ENCODE peak calls at places on chromosomes 16 and 17, in eight cellular contexts. M is uterus; F is skeletal muscle cell; S is GM04504; O is type B pancreatic cell; D is effector memory CD8-positive, alpha-beta T cell; I is NCI-H345; Z is H54. N is an unnamed sample.

GRCh38 chr16:67052399-67052798 is 23.4 kb downstream of the CBFB start:
- DNase-seq in M (no peak), F (no peak), S (no peak), O (no peak), D (no peak), I (no peak), Z (no peak), N (no peak)

GRCh38 chr17:82019905-82020873 is 2.5 kb downstream of the CENPX start:
- DNase-seq in M (no peak), F (no peak), S (no peak), O (no peak), D (peak; percentile 58), I (peak; percentile 56), Z (peak; percentile 69), N (peak; percentile 57)

GRCh38 chr16:64416232-64417010 is 705.4 kb downstream of the CDH11 start:
- DNase-seq in M (no peak), F (no peak), S (no peak), O (no peak), D (no peak), I (no peak), Z (peak; percentile 4), N (no peak)

GRCh38 chr17:30964878-30965277 is 6.0 kb upstream of the RNF135 start:
- DNase-seq in M (no peak), F (no peak), S (no peak), O (no peak), D (no peak), I (no peak), Z (no peak), N (no peak)

GRCh38 chr16:17222756-17223411 is 247.9 kb downstream of the XYLT1 start:
- DNase-seq in M (no peak), F (no peak), S (no peak), O (no peak), D (no peak), I (no peak), Z (no peak), N (no peak)

GRCh38 chr17:41734949-41735313 is 488 bp upstream of the HAP1 start:
- DNase-seq in M (no peak), F (no peak), S (no peak), O (no peak), D (no peak), I (no peak), Z (no peak), N (no peak)

GRCh38 chr17:17810374-17811248 is 26.2 kb downstream of the SREBF1 start:
- DNase-seq in M (peak; percentile 55), F (no peak), S (no peak), O (no peak), D (no peak), I (no peak), Z (no peak), N (no peak)

GRCh38 chr16:68776821-68777485 is 39.9 kb downstream of the CDH1 start:
- DNase-seq in M (no peak), F (no peak), S (no peak), O (no peak), D (no peak), I (no peak), Z (no peak), N (peak; percentile 12)

GRCh38 chr16:57485916-57486857 is at the start of gene DOK4:
- DNase-seq in M (peak; percentile 74), F (peak; percentile 21), S (peak; percentile 33), O (peak; percentile 83), D (peak; percentile 71), I (peak; percentile 44), Z (peak; percentile 95), N (peak; percentile 75)

GRCh38 chr17:54662978-54663876 is 237.4 kb upstream of the TOM1L1 start:
- DNase-seq in M (no peak), F (no peak), S (no peak), O (no peak), D (no peak), I (no peak), Z (no peak), N (no peak)

GRCh38 chr16:8944113-8944765 is 19.5 kb downstream of the USP7 start:
- DNase-seq in M (no peak), F (no peak), S (no peak), O (no peak), D (no peak), I (no peak), Z (no peak), N (no peak)

GRCh38 chr17:47978324-47978723 is 7.4 kb downstream of the CDK5RAP3 start:
- DNase-seq in M (peak; percentile 36), F (no peak), S (no peak), O (peak; percentile 77), D (peak; percentile 24), I (peak; percentile 38), Z (peak; percentile 66), N (peak; percentile 31)

GRCh38 chr17:20279631-20280030 is 187.7 kb downstream of the LGALS9B start:
- DNase-seq in M (no peak), F (no peak), S (no peak), O (no peak), D (no peak), I (no peak), Z (no peak), N (no peak)

GRCh38 chr17:10127819-10128375 is 70.5 kb downstream of the GAS7 start:
- DNase-seq in M (peak; percentile 92), F (peak; percentile 93), S (peak; percentile 93), O (no peak), D (no peak), I (no peak), Z (no peak), N (no peak)

GRCh38 chr16:56189990-56190902 is 1.0 kb upstream of the GNAO1 start:
- DNase-seq in M (no peak), F (no peak), S (no peak), O (no peak), D (no peak), I (no peak), Z (no peak), N (no peak)

GRCh38 chr16:86074651-86075487 is 175.9 kb downstream of the IRF8 start:
- DNase-seq in M (no peak), F (no peak), S (no peak), O (no peak), D (no peak), I (no peak), Z (no peak), N (no peak)

GRCh38 chr16:2325181-2325580 is 15.3 kb downstream of the ABCA3 start:
- DNase-seq in M (no peak), F (no peak), S (no peak), O (no peak), D (no peak), I (no peak), Z (no peak), N (no peak)

GRCh38 chr17:77508047-77508715 is 367.4 kb downstream of the SEC14L1 start:
- DNase-seq in M (peak; percentile 7), F (no peak), S (no peak), O (no peak), D (no peak), I (no peak), Z (no peak), N (no peak)

GRCh38 chr16:30494709-30495108 is 22.2 kb downstream of the ITGAL start:
- DNase-seq in M (no peak), F (no peak), S (no peak), O (no peak), D (no peak), I (no peak), Z (no peak), N (no peak)

GRCh38 chr17:13518271-13519000 is 83.3 kb downstream of the HS3ST3A1 start:
- DNase-seq in M (no peak), F (peak; percentile 48), S (peak; percentile 60), O (no peak), D (no peak), I (no peak), Z (no peak), N (no peak)

GRCh38 chr16:56691885-56692284 is 9.6 kb downstream of the MT1X start:
- DNase-seq in M (no peak), F (no peak), S (no peak), O (no peak), D (no peak), I (peak; percentile 14), Z (peak; percentile 73), N (no peak)

GRCh38 chr17:80847506-80848230 is 144.0 kb upstream of the CHMP6 start:
- DNase-seq in M (no peak), F (no peak), S (no peak), O (no peak), D (no peak), I (no peak), Z (no peak), N (peak; percentile 66)

GRCh38 chr17:81429353-81429774 is 34.1 kb downstream of the BAHCC1 start:
- DNase-seq in M (peak; percentile 78), F (no peak), S (peak; percentile 53), O (no peak), D (no peak), I (peak; percentile 97), Z (peak; percentile 89), N (no peak)

GRCh38 chr16:75093598-75094540 is 22.7 kb downstream of the LDHD start:
- DNase-seq in M (no peak), F (no peak), S (no peak), O (no peak), D (no peak), I (no peak), Z (no peak), N (no peak)

GRCh38 chr16:22198547-22199293 is 7.4 kb upstream of the EEF2K start:
- DNase-seq in M (no peak), F (no peak), S (no peak), O (no peak), D (no peak), I (no peak), Z (no peak), N (no peak)

GRCh38 chr16:80852261-80852872 is 48.0 kb upstream of the CDYL2 start:
- DNase-seq in M (no peak), F (no peak), S (no peak), O (no peak), D (no peak), I (no peak), Z (peak; percentile 18), N (no peak)

GRCh38 chr17:78120537-78120936 is 8.0 kb downstream of the TMC6 start:
- DNase-seq in M (no peak), F (no peak), S (no peak), O (no peak), D (no peak), I (no peak), Z (no peak), N (no peak)

GRCh38 chr16:56606071-56606687 is 2.2 kb upstream of the MT2A start:
- DNase-seq in M (peak; percentile 84), F (peak; percentile 77), S (no peak), O (no peak), D (no peak), I (no peak), Z (peak; percentile 73), N (no peak)

GRCh38 chr17:58279016-58279671 is 1.6 kb downstream of the MPO start:
- DNase-seq in M (no peak), F (no peak), S (no peak), O (no peak), D (no peak), I (no peak), Z (no peak), N (no peak)

GRCh38 chr16:89344846-89345577 is 127.5 kb downstream of the ZNF778 start:
- DNase-seq in M (no peak), F (no peak), S (no peak), O (no peak), D (no peak), I (no peak), Z (no peak), N (no peak)

GRCh38 chr17:19346351-19347255 is 15.9 kb downstream of the B9D1 start:
- DNase-seq in M (peak; percentile 88), F (peak; percentile 75), S (peak; percentile 90), O (no peak), D (no peak), I (peak; percentile 22), Z (peak; percentile 97), N (no peak)